ENCODE peak calls at places on chromosomes 12 and 14, in ten cellular contexts. U is A172; O is bronchial epithelial cell; F is nucleus accumbens; V is NCI-H146; I is germinal center; J is NCI-H1694 treated with DMSO at 0.1 percent for 48 hours; N is foreskin melanocyte; H is B cell; X is stimulated activated CD4-positive, alpha-beta T cell treated with anti-CD3 and anti-CD28 coated beads, Interleukin-15, amount 100 ng/mL, for 24 hours. A is an unnamed sample.

GRCh38 chr12:29157486-29157946 is 8.4 kb downstream of the FAR2 start:
- DNase-seq in V (no peak), X (no peak), O (no peak), H (no peak), F (no peak), I (no peak), J (no peak), N (no peak), U (peak), A (no peak)

GRCh38 chr14:21496453-21496852 is 14.7 kb downstream of the METTL3 start:
- DNase-seq in N (no peak), X (no peak), U (no peak), H (no peak), I (no peak), F (no peak), O (no peak), V (no peak), J (no peak), A (no peak)

GRCh38 chr14:92657457-92658142 is 90.8 kb downstream of the LGMN start:
- DNase-seq in V (no peak), F (no peak), X (peak), I (no peak), H (no peak), J (no peak), N (no peak), U (no peak), O (no peak), A (no peak)

GRCh38 chr12:23399402-23399933 is 550.0 kb downstream of the SOX5 start:
- DNase-seq in V (no peak), I (no peak), J (no peak), N (no peak), U (no peak), H (no peak), X (no peak), O (no peak), F (no peak), A (no peak)

GRCh38 chr14:64734990-64735389 is 30.8 kb downstream of the PLEKHG3 start:
- DNase-seq in H (no peak), O (no peak), V (no peak), N (no peak), F (no peak), U (no peak), J (no peak), X (no peak), I (no peak), A (no peak)

GRCh38 chr12:51886021-51886710 is 1.7 kb upstream of the ANKRD33 start:
- DNase-seq in X (peak), U (peak), I (peak), N (peak), O (peak), V (no peak), J (no peak), H (peak), F (no peak), A (peak)

GRCh38 chr14:104221636-104222375 is 83.4 kb downstream of the KIF26A start:
- DNase-seq in V (no peak), U (no peak), I (no peak), H (no peak), F (no peak), N (no peak), O (no peak), J (peak), X (no peak), A (no peak)

GRCh38 chr12:27552886-27553560 is 29.0 kb downstream of the PPFIBP1 start:
- DNase-seq in J (no peak), O (no peak), F (peak), U (peak), I (no peak), X (no peak), N (peak), V (no peak), H (no peak), A (no peak)